ENCODE peak calls at places on chromosomes 7 and 10, in six cellular contexts. P, X, T, D, R and I are unnamed samples. For H3K4me1, the result is how much of the 10 kb centered on the place peaks cover.

GRCh38 chr7:110786576-110786975 is 304.4 kb upstream of the LRRN3 start:
- DNase-seq in X (no peak), D (no peak), T (no peak), R (no peak), P (no peak), I (no peak)

GRCh38 chr7:76377186-76377918 is 18.6 kb upstream of the YWHAG start:
- DNase-seq in P (peak), R (no peak), D (no peak), T (no peak), X (no peak), I (no peak)

GRCh38 chr10:73871295-73871914 is 3.0 kb downstream of the CAMK2G start:
- DNase-seq in R (no peak), T (no peak), P (no peak), D (no peak), X (no peak), I (no peak)

GRCh38 chr7:87941138-87941537 is 7.1 kb downstream of the ADAM22 start:
- DNase-seq in X (no peak), T (peak), R (no peak), P (no peak), D (no peak), I (no peak)

GRCh38 chr7:118082506-118082905 is 101.5 kb upstream of the LSM8 start:
- DNase-seq in D (no peak), P (no peak), T (no peak), R (no peak), X (no peak), I (no peak)

GRCh38 chr7:139915301-139915863 is 86.3 kb downstream of the TBXAS1 start:
- DNase-seq in D (no peak), T (peak), R (no peak), X (no peak), P (no peak), I (no peak)

GRCh38 chr7:6622129-6622710 is 6.8 kb downstream of the ZNF853 start:
- DNase-seq in P (no peak), D (no peak), R (no peak), T (no peak), X (no peak), I (no peak)

GRCh38 chr10:13741438-13741837 is 154.7 kb downstream of the PRPF18 start:
- DNase-seq in R (no peak), X (no peak), D (no peak), P (no peak), T (no peak), I (no peak)

GRCh38 chr7:50307368-50308012 is 3.0 kb downstream of the IKZF1 start:
- DNase-seq in X (peak), R (no peak), D (no peak), P (no peak), T (no peak), I (no peak)

GRCh38 chr7:92621641-92622429 is 31.6 kb upstream of the FAM133B start:
- DNase-seq in P (no peak), D (no peak), R (no peak), X (no peak), T (no peak), I (no peak)

GRCh38 chr10:131996508-131997365 is 15.0 kb upstream of the BNIP3 start:
- DNase-seq in R (no peak), D (no peak), X (no peak), P (no peak), T (no peak), I (no peak)

GRCh38 chr7:45065031-45065995 is 23.5 kb downstream of the NACAD start:
- DNase-seq in D (peak), R (no peak), T (no peak), P (no peak), X (peak), I (no peak)

GRCh38 chr7:1459930-1460756 is 873 bp upstream of the MICALL2 start:
- DNase-seq in T (no peak), P (peak), R (peak), X (peak), D (no peak), I (no peak)

GRCh38 chr10:7168414-7168813 is 242.4 kb downstream of the SFMBT2 start:
- DNase-seq in T (no peak), R (no peak), P (no peak), D (no peak), X (no peak), I (no peak)

GRCh38 chr10:102632394-102633062 is 11.8 kb upstream of the TRIM8 start:
- DNase-seq in X (no peak), T (no peak), R (peak), P (peak), D (no peak), I (no peak)

GRCh38 chr10:92691042-92691590 is 1.4 kb downstream of the HHEX start:
- DNase-seq in D (no peak), T (no peak), P (peak), X (no peak), R (no peak), I (peak)

GRCh38 chr10:92691591-92692084 is 1.9 kb downstream of the HHEX start:
- DNase-seq in R (no peak), D (peak), X (peak), T (no peak), P (peak), I (peak)

GRCh38 chr10:92693534-92693893 is 3.8 kb downstream of the HHEX start:
- DNase-seq in T (no peak), X (no peak), D (no peak), P (no peak), R (no peak), I (no peak)

GRCh38 chr10:92692697-92693533 is 3.2 kb downstream of the HHEX start:
- DNase-seq in P (no peak), R (no peak), X (no peak), T (no peak), D (no peak), I (no peak)

DNA sequence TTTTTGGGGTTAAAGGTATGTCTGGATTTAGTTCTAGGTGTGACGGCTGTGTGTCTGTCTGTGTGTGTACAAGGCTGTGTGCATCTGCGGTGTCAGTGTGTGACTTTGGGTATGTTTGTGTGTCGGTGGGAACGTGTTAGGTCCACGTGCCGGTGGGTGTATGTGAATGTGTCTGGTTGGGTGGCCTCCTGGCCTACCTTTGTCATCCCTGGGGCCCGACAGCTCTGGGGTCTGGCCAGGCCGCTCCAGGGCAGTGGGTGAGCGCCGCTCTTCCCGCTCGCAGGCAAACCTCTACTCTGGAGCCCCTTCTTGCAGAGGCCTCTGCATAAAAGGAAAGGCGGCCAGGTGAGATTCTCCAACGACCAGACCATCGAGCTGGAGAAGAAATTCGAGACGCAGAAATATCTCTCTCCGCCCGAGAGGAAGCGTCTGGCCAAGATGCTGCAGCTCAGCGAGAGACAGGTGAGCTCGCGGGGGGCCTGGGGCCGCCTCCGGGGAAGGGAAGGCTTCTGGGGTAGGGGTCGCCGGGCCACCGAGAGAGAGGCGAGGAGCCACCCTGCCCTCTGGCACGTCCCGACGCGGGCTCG is 2.4 kb downstream of the HHEX start:
- DNase-seq in T (no peak), R (no peak), P (peak), X (no peak), D (no peak), I (peak)
- H3K4me3 ChIP-seq in T (no peak), R (no peak), P (no peak), X (peak), D (peak), I (peak)

GRCh38 chr10:113856563-113856962 is 2.1 kb downstream of the NHLRC2 start:
- DNase-seq in X (no peak), T (no peak), P (no peak), R (no peak), D (no peak), I (no peak)
- H3K27ac ChIP-seq in X (no peak), T (peak), P (no peak), R (no peak), D (no peak), I (no peak)

GRCh38 chr7:116545411-116545993 is 20.7 kb downstream of the CAV1 start:
- DNase-seq in X (no peak), D (no peak), R (no peak), T (no peak), P (no peak), I (no peak)
- H3K4me1 ChIP-seq in X (under half), D (under half), R (under half), T (under half), P (under half), I (under half)

DNA sequence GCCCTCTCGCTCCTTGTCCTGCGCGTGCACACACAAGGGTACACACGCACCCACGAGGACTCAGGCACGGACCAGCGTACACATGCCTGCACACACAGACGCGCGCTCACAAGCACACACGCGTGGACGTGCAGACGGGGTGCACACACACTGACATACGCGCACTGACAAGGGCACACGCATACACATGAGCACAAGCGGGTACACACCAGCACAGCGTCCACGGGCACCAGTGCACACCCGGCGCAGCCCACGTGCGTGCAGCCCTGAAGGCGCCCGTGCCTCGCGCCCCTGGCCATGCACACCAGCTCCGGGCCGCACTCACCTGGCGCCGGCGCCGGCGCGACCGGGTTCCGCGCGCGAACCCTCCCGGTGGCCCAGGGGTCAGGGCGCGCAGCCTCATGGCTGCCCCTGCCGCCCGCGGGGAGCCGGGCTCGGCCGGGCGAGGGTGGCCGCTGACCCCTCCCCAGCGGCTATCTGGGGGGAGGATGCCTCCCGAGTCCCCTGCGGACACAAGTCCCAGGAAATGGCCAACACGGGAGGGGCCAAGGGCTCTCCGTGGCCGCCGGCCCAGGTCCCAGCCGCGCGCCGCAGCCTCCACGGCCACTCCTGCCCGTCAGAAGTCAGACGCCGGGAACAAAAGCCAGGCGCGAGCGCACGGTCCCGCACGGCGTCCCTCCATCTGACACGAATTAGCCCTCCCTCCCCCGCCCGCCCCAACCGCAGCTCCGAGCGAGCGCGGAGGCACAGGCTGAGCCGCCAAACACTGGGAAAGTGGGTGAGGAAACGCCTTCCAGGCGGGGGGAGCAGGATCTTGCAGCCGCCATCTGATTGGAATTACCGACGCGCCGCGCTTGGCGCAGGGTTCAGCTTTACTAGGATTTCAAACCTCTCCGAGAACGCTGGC is 45.0 kb downstream of the TNS3 start:
- DNase-seq in P (no peak), D (peak), R (peak), T (peak), X (no peak), I (no peak)
- H3K4me3 ChIP-seq in P (no peak), D (peak), R (peak), T (peak), X (peak), I (peak)

GRCh38 chr10:4532976-4533375 is 293.0 kb upstream of the AKR1E2 start:
- DNase-seq in R (peak), D (no peak), T (no peak), X (no peak), P (no peak), I (no peak)
- H3K27ac ChIP-seq in R (no peak), D (no peak), T (peak), X (no peak), P (no peak), I (no peak)

DNA sequence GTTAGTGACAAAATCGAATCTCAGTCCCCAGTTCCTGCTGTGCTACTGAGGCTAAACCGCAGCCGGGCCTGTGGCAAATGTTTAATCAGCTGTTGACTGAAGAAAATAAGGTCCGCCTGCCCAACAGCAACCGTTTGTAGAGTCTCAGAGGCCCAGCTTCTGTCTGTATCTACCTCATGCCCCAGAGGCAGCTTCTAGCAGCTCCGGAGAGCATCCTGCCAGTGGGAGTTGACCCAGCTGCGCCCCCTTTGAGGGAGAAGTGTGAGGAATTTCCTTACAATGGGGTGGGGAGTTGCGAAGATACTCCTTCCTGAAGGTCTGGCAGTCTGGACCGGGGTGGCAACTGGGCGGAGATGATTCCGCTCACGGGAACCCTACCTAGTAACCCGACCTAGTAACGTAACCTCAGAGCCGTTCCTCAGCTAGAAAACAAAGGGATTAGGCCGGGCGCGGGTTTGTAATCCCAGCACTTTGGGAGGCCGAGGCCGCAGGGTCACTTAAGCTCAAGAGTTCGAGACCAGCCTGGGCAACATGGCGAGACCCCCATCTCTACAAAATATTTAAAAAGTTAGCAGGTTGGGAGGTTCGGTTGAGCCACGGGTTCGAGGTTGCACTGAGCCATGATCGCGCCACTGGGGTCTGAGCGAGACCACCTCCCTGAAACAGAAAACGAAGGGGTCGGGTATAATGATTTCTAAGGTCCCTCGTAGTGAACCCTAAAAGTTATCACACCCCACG is 846 bp upstream of the ZNF775 start:
- DNase-seq in T (peak), D (peak), X (peak), R (peak), P (peak), I (peak)
- H3K4me1 ChIP-seq in T (under half), D (under half), X (under half), R (under half), P (under half), I (under half)

GRCh38 chr7:3559178-3559765 is 258.2 kb downstream of the SDK1 start:
- DNase-seq in R (peak), X (no peak), T (peak), P (peak), D (no peak), I (no peak)
- H3K4me3 ChIP-seq in R (no peak), X (no peak), T (no peak), P (no peak), D (no peak), I (no peak)